ENCODE peak calls at places on chromosome X, in seven cellular contexts. P is occipital lobe; G is glutamatergic neuron; E is stimulated activated CD4-positive, alpha-beta T cell treated with anti-CD3 and anti-CD28 coated beads, Interleukin-12 subunit alpha, Interleukin-12 subunit beta, amount 100 ng/mL, for 4 hours; R is progenitor cell of endocrine pancreas; N is mucosa of gallbladder; Q is memory B cell. U is an unnamed sample.

GRCh38 chrX:133171962-133172708 is 46.0 kb downstream of the TFDP3 start:
- DNase-seq in P (no peak), G (no peak), E (no peak), R (no peak), N (no peak), Q (no peak), U (no peak)

GRCh38 chrX:105191878-105192277 is 28.6 kb downstream of the TEX13A start:
- DNase-seq in P (no peak), G (peak; percentile 52), E (no peak), R (no peak), N (peak; percentile 12), Q (no peak), U (no peak)

GRCh38 chrX:40012800-40013682 is 84.7 kb downstream of the BCOR start:
- DNase-seq in P (no peak), G (peak; percentile 37), E (peak; percentile 28), R (no peak), N (peak; percentile 67), Q (no peak), U (no peak)

GRCh38 chrX:101668143-101668542 is 8.5 kb upstream of the ARMCX2 start:
- DNase-seq in P (no peak), G (no peak), E (no peak), R (no peak), N (no peak), Q (no peak), U (no peak)

GRCh38 chrX:9393571-9393970 is 71.3 kb upstream of the TBL1X start:
- DNase-seq in P (no peak), G (no peak), E (no peak), R (no peak), N (no peak), Q (no peak), U (no peak)

GRCh38 chrX:10157545-10157944 is 770 bp downstream of the CLCN4 start:
- DNase-seq in P (no peak), G (no peak), E (no peak), R (no peak), N (no peak), Q (no peak), U (no peak)

GRCh38 chrX:69312141-69312670 is 147.0 kb upstream of the PJA1 start:
- DNase-seq in P (no peak), G (no peak), E (no peak), R (no peak), N (no peak), Q (no peak), U (no peak)

GRCh38 chrX:136491832-136492231 is 4.1 kb downstream of the BRS3 start:
- DNase-seq in P (no peak), G (no peak), E (no peak), R (no peak), N (no peak), Q (no peak), U (no peak)

GRCh38 chrX:72094894-72095293 is 36.8 kb downstream of the RTL5 start:
- DNase-seq in P (no peak), G (peak; percentile 19), E (peak; percentile 8), R (no peak), N (peak; percentile 32), Q (peak; percentile 47), U (no peak)

GRCh38 chrX:150362599-150363481 is at the start of gene MAMLD1:
- DNase-seq in P (peak; percentile 60), G (peak; percentile 30), E (peak; percentile 58), R (no peak), N (peak; percentile 57), Q (no peak), U (peak; percentile 49)

GRCh38 chrX:121365572-121366161 is 318.3 kb downstream of the GLUD2 start:
- DNase-seq in P (no peak), G (no peak), E (no peak), R (no peak), N (peak; percentile 22), Q (no peak), U (no peak)

GRCh38 chrX:123899701-123900100 is 39.8 kb downstream of the XIAP start:
- DNase-seq in P (no peak), G (no peak), E (no peak), R (no peak), N (no peak), Q (no peak), U (no peak)

GRCh38 chrX:149283853-149284252 is 221.3 kb downstream of the IDS start:
- DNase-seq in P (no peak), G (no peak), E (no peak), R (no peak), N (no peak), Q (no peak), U (no peak)

GRCh38 chrX:112113460-112113859 is 30.9 kb upstream of the TRPC5 start:
- DNase-seq in P (no peak), G (no peak), E (no peak), R (no peak), N (no peak), Q (no peak), U (peak; percentile 10)

GRCh38 chrX:103730746-103731508 is 20.2 kb downstream of the TMEM31 start:
- DNase-seq in P (no peak), G (peak; percentile 64), E (no peak), R (no peak), N (no peak), Q (no peak), U (no peak)

GRCh38 chrX:642436-643210 is 12.0 kb downstream of the SHOX start:
- DNase-seq in P (no peak), G (no peak), E (no peak), R (peak; percentile 4), N (no peak), Q (no peak), U (no peak)

GRCh38 chrX:10797493-10797892 is 177.1 kb upstream of the MID1 start:
- DNase-seq in P (no peak), G (no peak), E (no peak), R (no peak), N (no peak), Q (no peak), U (no peak)

GRCh38 chrX:44428989-44429627 is 85.6 kb upstream of the EFHC2 start:
- DNase-seq in P (no peak), G (no peak), E (no peak), R (no peak), N (peak; percentile 34), Q (no peak), U (no peak)

GRCh38 chrX:45142185-45142584 is 58.5 kb downstream of the DIPK2B start:
- DNase-seq in P (no peak), G (no peak), E (no peak), R (no peak), N (no peak), Q (no peak), U (no peak)

GRCh38 chrX:43969504-43970501 is 3.4 kb downstream of the NDP start:
- DNase-seq in P (peak; percentile 22), G (no peak), E (no peak), R (no peak), N (no peak), Q (no peak), U (peak; percentile 61)

GRCh38 chrX:12349201-12349600 is 210.9 kb downstream of the FRMPD4 start:
- DNase-seq in P (no peak), G (no peak), E (no peak), R (no peak), N (no peak), Q (no peak), U (no peak)

GRCh38 chrX:16970977-16971376 is 24.5 kb downstream of the REPS2 start:
- DNase-seq in P (no peak), G (no peak), E (no peak), R (no peak), N (no peak), Q (no peak), U (no peak)

GRCh38 chrX:39396358-39396995 is 595.2 kb downstream of the MID1IP1 start:
- DNase-seq in P (no peak), G (peak; percentile 28), E (no peak), R (no peak), N (no peak), Q (no peak), U (no peak)